ENCODE peak calls at places on chromosomes 7 and 10, in four cellular contexts. J is stimulated activated CD4-positive, alpha-beta T cell treated with anti-CD3 and anti-CD28 coated beads, Interleukin-1b, Interleukin-23, amount 100 ng/mL, for 4 hours; C is astrocyte of the spinal cord; T is astrocyte of the hippocampus. K is an unnamed sample.

GRCh38 chr7:37999673-38000072 is 79.2 kb downstream of the EPDR1 start:
- DNase-seq in T (no peak), J (no peak), C (peak; percentile 10), K (no peak)

GRCh38 chr10:16904049-16904448 is 86.8 kb upstream of the RSU1 start:
- DNase-seq in T (no peak), J (no peak), C (no peak), K (no peak)

GRCh38 chr7:15839415-15840100 is 153.1 kb upstream of the MEOX2 start:
- DNase-seq in J (no peak), C (peak; percentile 46), T (no peak), K (no peak)

GRCh38 chr7:142088022-142088714 is 23.4 kb upstream of the MGAM2 start:
- DNase-seq in C (no peak), J (no peak), T (no peak), K (no peak)

GRCh38 chr10:60433684-60434083 is 44.0 kb upstream of the ANK3 start:
- DNase-seq in J (no peak), T (peak; percentile 22), C (peak; percentile 79), K (peak; percentile 54)

GRCh38 chr7:48781783-48782182 is 142.6 kb upstream of the CDC14C start:
- DNase-seq in J (no peak), T (peak; percentile 82), C (peak; percentile 68), K (no peak)

GRCh38 chr7:23394828-23395227 is 75.5 kb downstream of the IGF2BP3 start:
- DNase-seq in C (peak; percentile 39), J (no peak), T (peak; percentile 42), K (no peak)

GRCh38 chr10:118522791-118523498 is 72.5 kb downstream of the PRLHR start:
- DNase-seq in T (peak; percentile 67), C (peak; percentile 25), J (no peak), K (no peak)

GRCh38 chr10:89215511-89215910 is 8.4 kb upstream of the CH25H start:
- DNase-seq in C (no peak), J (no peak), T (no peak), K (no peak)

GRCh38 chr10:69869291-69869841 is 67.7 kb downstream of the COL13A1 start:
- DNase-seq in T (peak; percentile 59), J (no peak), C (peak; percentile 56), K (peak; percentile 83)

GRCh38 chr7:139422126-139422525 is 61.3 kb downstream of the KLRG2 start:
- DNase-seq in J (no peak), C (no peak), T (no peak), K (no peak)

GRCh38 chr7:26321440-26321839 is 29.8 kb downstream of the SNX10 start:
- DNase-seq in J (no peak), T (no peak), C (no peak), K (no peak)

GRCh38 chr10:70441877-70442205 is 360 bp upstream of the NODAL start:
- DNase-seq in T (no peak), C (no peak), J (no peak), K (no peak)

GRCh38 chr10:91521444-91521843 is 111.3 kb downstream of the HECTD2 start:
- DNase-seq in T (no peak), C (no peak), J (no peak), K (no peak)

GRCh38 chr7:1312098-1313070 is 79.7 kb downstream of the UNCX start:
- DNase-seq in T (no peak), J (no peak), C (no peak), K (no peak)

GRCh38 chr7:35366167-35367155 is 112.6 kb upstream of the TBX20 start:
- DNase-seq in C (no peak), J (no peak), T (no peak), K (no peak)

GRCh38 chr7:149860821-149861727 is 12.7 kb upstream of the ATP6V0E2 start:
- DNase-seq in J (no peak), C (no peak), T (no peak), K (no peak)

GRCh38 chr10:33163941-33164824 is 170.3 kb downstream of the NRP1 start:
- DNase-seq in C (peak; percentile 56), J (no peak), T (peak; percentile 59), K (no peak)

GRCh38 chr10:122221958-122222357 is 49.1 kb upstream of the BTBD16 start:
- DNase-seq in J (no peak), C (no peak), T (no peak), K (no peak)

GRCh38 chr10:73874267-73875138 is at the start of gene CAMK2G:
- DNase-seq in C (peak; percentile 77), J (peak; percentile 71), T (peak; percentile 93), K (no peak)

GRCh38 chr10:26486304-26486703 is 48.2 kb downstream of the APBB1IP start:
- DNase-seq in C (peak; percentile 77), T (peak; percentile 86), J (no peak), K (peak; percentile 35)

GRCh38 chr7:38368191-38368605 is 94.8 kb upstream of the TARP start:
- DNase-seq in T (peak; percentile 72), C (peak; percentile 55), J (peak; percentile 57), K (peak; percentile 67)

GRCh38 chr7:66409493-66409892 is 204.4 kb downstream of the TPST1 start:
- DNase-seq in T (no peak), C (no peak), J (no peak), K (no peak)

GRCh38 chr7:159036916-159037605 is 107.6 kb downstream of the VIPR2 start:
- DNase-seq in T (no peak), J (no peak), C (no peak), K (no peak)

GRCh38 chr10:3533296-3533695 is 251.7 kb downstream of the KLF6 start:
- DNase-seq in C (no peak), J (no peak), T (no peak), K (no peak)

GRCh38 chr10:58886390-58886789 is 290.1 kb upstream of the PHYHIPL start:
- DNase-seq in J (no peak), C (no peak), T (no peak), K (no peak)

GRCh38 chr10:32413513-32413912 is 32.4 kb upstream of the CCDC7 start:
- DNase-seq in C (peak; percentile 97), J (peak; percentile 7), T (peak; percentile 92), K (peak; percentile 22)

GRCh38 chr10:67017218-67017617 is 91.4 kb downstream of the LRRTM3 start:
- DNase-seq in C (peak; percentile 42), J (no peak), T (peak; percentile 17), K (no peak)

GRCh38 chr7:13989138-13989943 is at the start of gene ETV1:
- DNase-seq in T (peak; percentile 83), C (peak; percentile 74), J (no peak), K (no peak)

K was measured in HFF-Myc.